ENCODE peak calls at places on chromosomes 12 and 14, in nine cellular contexts. M is CD8-positive, alpha-beta T cell; P is Peyer's patch; N is A549; S is lower lobe of right lung; O is adrenal gland; R is left lung; C is pancreas; Q is small intestine. E is an unnamed sample.

GRCh38 chr14:103568952-103569351 is 6.2 kb downstream of the COA8 start:
- DNase-seq in M (no peak), P (no peak), N (no peak), S (no peak), O (no peak), R (no peak), C (no peak), Q (no peak), E (no peak)

GRCh38 chr12:51846911-51847829 is 1.3 kb downstream of the FIGNL2 start:
- DNase-seq in M (peak; percentile 72), P (peak; percentile 65), N (no peak), S (peak; percentile 56), O (peak; percentile 52), R (peak; percentile 81), C (no peak), Q (no peak), E (no peak)

GRCh38 chr12:132145334-132145733 is 1.1 kb downstream of the NOC4L start:
- DNase-seq in M (no peak), P (no peak), N (no peak), S (no peak), O (no peak), R (peak; percentile 31), C (no peak), Q (no peak), E (peak; percentile 61)

GRCh38 chr14:64753374-64753773 is 49.1 kb downstream of the PLEKHG3 start:
- DNase-seq in M (no peak), P (no peak), N (no peak), S (no peak), O (no peak), R (no peak), C (no peak), Q (no peak), E (no peak)

GRCh38 chr14:44963775-44964380 is 1.9 kb downstream of the TOGARAM1 start:
- DNase-seq in M (no peak), P (no peak), N (peak; percentile 33), S (no peak), O (no peak), R (no peak), C (no peak), Q (peak; percentile 10), E (no peak)

GRCh38 chr12:101181776-101182175 is 28.3 kb downstream of the SLC5A8 start:
- DNase-seq in M (no peak), P (no peak), N (no peak), S (no peak), O (no peak), R (no peak), C (no peak), Q (no peak), E (no peak)

GRCh38 chr12:109715310-109716091 is 1.9 kb downstream of the FAM222A start:
- DNase-seq in M (no peak), P (no peak), N (peak; percentile 42), S (no peak), O (peak; percentile 88), R (peak; percentile 61), C (peak; percentile 50), Q (no peak), E (no peak)

GRCh38 chr14:26984318-26985177 is 386.7 kb upstream of the NOVA1 start:
- DNase-seq in M (no peak), P (no peak), N (peak; percentile 77), S (no peak), O (peak; percentile 61), R (no peak), C (peak; percentile 34), Q (peak; percentile 52), E (peak; percentile 72)

GRCh38 chr12:100266802-100267602 is at the start of the genes DEPDC4 and SCYL2:
- DNase-seq in M (peak; percentile 97), P (peak; percentile 99), N (peak; percentile 98), S (peak; percentile 97), O (peak; percentile 97), R (peak; percentile 98), C (peak; percentile 96), Q (peak; percentile 97), E (peak; percentile 98)

GRCh38 chr12:20426191-20426590 is 57.9 kb downstream of the PDE3A start:
- DNase-seq in M (no peak), P (no peak), N (no peak), S (no peak), O (no peak), R (no peak), C (no peak), Q (no peak), E (no peak)

GRCh38 chr14:33914676-33915516 is 36.0 kb downstream of the EGLN3 start:
- DNase-seq in M (no peak), P (no peak), N (peak; percentile 76), S (no peak), O (no peak), R (no peak), C (no peak), Q (no peak), E (no peak)

GRCh38 chr12:80268924-80269749 is 169.8 kb downstream of the OTOGL start:
- DNase-seq in M (no peak), P (no peak), N (peak; percentile 39), S (no peak), O (no peak), R (no peak), C (no peak), Q (no peak), E (no peak)

GRCh38 chr14:82720431-82720830 is 1186.8 kb upstream of the SEL1L start:
- DNase-seq in M (no peak), P (no peak), N (no peak), S (no peak), O (no peak), R (no peak), C (no peak), Q (no peak), E (no peak)

GRCh38 chr12:70367268-70368141 is 1.4 kb downstream of the KCNMB4 start:
- DNase-seq in M (no peak), P (no peak), N (no peak), S (no peak), O (no peak), R (no peak), C (no peak), Q (peak; percentile 25), E (no peak)

GRCh38 chr14:30214456-30215090 is 286.9 kb upstream of the PRKD1 start:
- DNase-seq in M (no peak), P (no peak), N (peak; percentile 62), S (no peak), O (peak; percentile 27), R (no peak), C (no peak), Q (peak; percentile 23), E (no peak)

GRCh38 chr12:89504560-89505346 is 19.8 kb downstream of the GALNT4 start:
- DNase-seq in M (no peak), P (no peak), N (no peak), S (no peak), O (no peak), R (no peak), C (no peak), Q (no peak), E (no peak)

GRCh38 chr14:34348592-34348991 is 113.4 kb downstream of the SPTSSA start:
- DNase-seq in M (no peak), P (no peak), N (no peak), S (no peak), O (no peak), R (no peak), C (no peak), Q (no peak), E (no peak)

GRCh38 chr12:86256169-86256568 is at the start of gene MGAT4C:
- DNase-seq in M (no peak), P (no peak), N (no peak), S (no peak), O (no peak), R (no peak), C (no peak), Q (no peak), E (no peak)

GRCh38 chr14:79548836-79549235 is 662.5 kb downstream of the DIO2 start:
- DNase-seq in M (no peak), P (no peak), N (no peak), S (no peak), O (no peak), R (no peak), C (no peak), Q (no peak), E (no peak)
- H3K9me3 ChIP-seq in M (no peaks in the 10 kb centered on the region), P (no peaks in the 10 kb centered on the region), N (no peaks in the 10 kb centered on the region), S (no peaks in the 10 kb centered on the region), O (no peaks in the 10 kb centered on the region), R (no peaks in the 10 kb centered on the region), C (no peaks in the 10 kb centered on the region), Q (no peaks in the 10 kb centered on the region), E (no peaks in the 10 kb centered on the region)

GRCh38 chr14:31777312-31777711 is 216.1 kb downstream of the NUBPL start:
- DNase-seq in M (no peak), P (no peak), N (no peak), S (no peak), O (no peak), R (no peak), C (no peak), Q (no peak), E (no peak)
- H3K9me3 ChIP-seq in M (no peaks in the 10 kb centered on the region), P (no peaks in the 10 kb centered on the region), N (peaks cover 8% of the 10 kb centered on the region), S (peaks cover 10% of the 10 kb centered on the region), O (peaks cover 4% of the 10 kb centered on the region), R (peaks cover 26% of the 10 kb centered on the region), C (no peaks in the 10 kb centered on the region), Q (no peaks in the 10 kb centered on the region), E (no peaks in the 10 kb centered on the region)

GRCh38 chr12:7175493-7175892 is 14.0 kb upstream of the PEX5 start:
- DNase-seq in M (no peak), P (no peak), N (no peak), S (no peak), O (no peak), R (no peak), C (no peak), Q (no peak), E (no peak)

GRCh38 chr12:7171854-7172253 is 17.6 kb upstream of the PEX5 start:
- DNase-seq in M (no peak), P (no peak), N (no peak), S (no peak), O (no peak), R (no peak), C (no peak), Q (no peak), E (no peak)

GRCh38 chr12:7169951-7170350 is 19.5 kb upstream of the PEX5 start:
- DNase-seq in M (no peak), P (no peak), N (no peak), S (no peak), O (no peak), R (no peak), C (no peak), Q (no peak), E (no peak)
- H3K9me3 ChIP-seq in M (no peaks in the 10 kb centered on the region), P (no peaks in the 10 kb centered on the region), N (peaks cover 78% of the 10 kb centered on the region), S (no peaks in the 10 kb centered on the region), O (no peaks in the 10 kb centered on the region), R (peaks cover 48% of the 10 kb centered on the region), C (no peaks in the 10 kb centered on the region), Q (peaks cover 4% of the 10 kb centered on the region), E (no peaks in the 10 kb centered on the region)

DNA sequence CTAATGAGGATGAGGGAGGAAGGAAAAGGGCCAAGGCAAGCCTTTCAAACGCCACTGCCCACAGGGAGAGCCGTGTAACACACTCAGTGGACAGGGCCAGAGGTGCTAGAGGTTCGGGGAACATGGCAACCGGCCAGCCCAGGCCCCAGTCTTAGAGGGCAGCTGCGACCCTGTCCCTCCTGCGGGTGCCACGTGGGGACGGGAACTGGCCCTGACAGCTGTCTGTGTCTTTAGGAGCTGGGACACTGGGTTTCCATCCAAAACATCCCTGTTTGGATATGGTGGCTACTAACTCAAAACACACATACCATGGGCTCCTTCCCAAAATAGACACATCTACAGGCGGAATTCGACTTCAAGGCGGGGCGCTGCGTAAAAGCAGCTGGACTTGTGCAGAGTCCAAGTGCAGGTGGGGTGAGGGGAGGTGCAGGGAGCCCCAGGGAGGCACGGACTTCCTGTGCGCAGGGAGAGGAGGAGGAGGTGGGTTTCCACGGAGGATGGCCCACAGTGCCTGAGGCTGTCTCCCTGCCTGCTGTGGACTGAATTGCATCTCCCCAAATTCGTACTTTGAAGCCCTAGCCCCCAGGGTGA is 184.7 kb downstream of the PIWIL1 start:
- DNase-seq in M (no peak), P (no peak), N (no peak), S (no peak), O (no peak), R (no peak), C (no peak), Q (no peak), E (no peak)
- H3K9me3 ChIP-seq in M (no peaks in the 10 kb centered on the region), P (no peaks in the 10 kb centered on the region), N (no peaks in the 10 kb centered on the region), S (no peaks in the 10 kb centered on the region), O (no peaks in the 10 kb centered on the region), R (peaks cover 11% of the 10 kb centered on the region), C (no peaks in the 10 kb centered on the region), Q (no peaks in the 10 kb centered on the region), E (no peaks in the 10 kb centered on the region)

E was measured in ascending aorta.